ENCODE peak calls at places on chromosome 19, in four cellular contexts. One of them, this sample, is unnamed.

GRCh38 chr19:32862741-32863140 is 6.8 kb downstream of the SLC7A9 start:
- DNase-seq in activated CD8-positive, alpha-beta T cell treated with anti-CD3 and anti-CD28 coated beads, Interleukin-2, amount 10 ng/mL, durations not matched to agents 7 days and 5 days: no peak
- DNase-seq in cortex of kidney: no peak
- DNase-seq in lower leg skin: peak
- DNase-seq in this sample: no peak

GRCh38 chr19:4866595-4867424 is 657 bp downstream of the PLIN3 start:
- DNase-seq in activated CD8-positive, alpha-beta T cell treated with anti-CD3 and anti-CD28 coated beads, Interleukin-2, amount 10 ng/mL, durations not matched to agents 7 days and 5 days: peak
- DNase-seq in cortex of kidney: no peak
- DNase-seq in lower leg skin: peak
- DNase-seq in this sample: peak

GRCh38 chr19:16266586-16266942 is 58.1 kb upstream of the KLF2 start:
- DNase-seq in activated CD8-positive, alpha-beta T cell treated with anti-CD3 and anti-CD28 coated beads, Interleukin-2, amount 10 ng/mL, durations not matched to agents 7 days and 5 days: peak
- DNase-seq in cortex of kidney: no peak
- DNase-seq in lower leg skin: no peak
- DNase-seq in this sample: no peak

GRCh38 chr19:45667620-45668341 is at the start of gene GIPR:
- DNase-seq in activated CD8-positive, alpha-beta T cell treated with anti-CD3 and anti-CD28 coated beads, Interleukin-2, amount 10 ng/mL, durations not matched to agents 7 days and 5 days: peak
- DNase-seq in cortex of kidney: no peak
- DNase-seq in lower leg skin: peak
- DNase-seq in this sample: no peak

GRCh38 chr19:45872095-45872919 is 8.2 kb downstream of the FOXA3 start:
- DNase-seq in activated CD8-positive, alpha-beta T cell treated with anti-CD3 and anti-CD28 coated beads, Interleukin-2, amount 10 ng/mL, durations not matched to agents 7 days and 5 days: no peak
- DNase-seq in cortex of kidney: no peak
- DNase-seq in lower leg skin: no peak
- DNase-seq in this sample: no peak

GRCh38 chr19:35378356-35378755 is 7.5 kb downstream of the GPR42 start:
- DNase-seq in activated CD8-positive, alpha-beta T cell treated with anti-CD3 and anti-CD28 coated beads, Interleukin-2, amount 10 ng/mL, durations not matched to agents 7 days and 5 days: no peak
- DNase-seq in cortex of kidney: no peak
- DNase-seq in lower leg skin: peak
- DNase-seq in this sample: no peak

GRCh38 chr19:51808333-51808986 is 13.5 kb downstream of the FPR3 start:
- DNase-seq in activated CD8-positive, alpha-beta T cell treated with anti-CD3 and anti-CD28 coated beads, Interleukin-2, amount 10 ng/mL, durations not matched to agents 7 days and 5 days: no peak
- DNase-seq in cortex of kidney: no peak
- DNase-seq in lower leg skin: no peak
- DNase-seq in this sample: no peak

GRCh38 chr19:48271531-48272151 is 1.8 kb downstream of the ZNF114 start:
- DNase-seq in activated CD8-positive, alpha-beta T cell treated with anti-CD3 and anti-CD28 coated beads, Interleukin-2, amount 10 ng/mL, durations not matched to agents 7 days and 5 days: peak
- DNase-seq in cortex of kidney: no peak
- DNase-seq in lower leg skin: peak
- DNase-seq in this sample: no peak

GRCh38 chr19:13044160-13044853 is 49.0 kb downstream of the NFIX start:
- DNase-seq in activated CD8-positive, alpha-beta T cell treated with anti-CD3 and anti-CD28 coated beads, Interleukin-2, amount 10 ng/mL, durations not matched to agents 7 days and 5 days: peak
- DNase-seq in cortex of kidney: no peak
- DNase-seq in lower leg skin: no peak
- DNase-seq in this sample: no peak

GRCh38 chr19:13057147-13057572 is 45.5 kb downstream of the LYL1 start:
- DNase-seq in activated CD8-positive, alpha-beta T cell treated with anti-CD3 and anti-CD28 coated beads, Interleukin-2, amount 10 ng/mL, durations not matched to agents 7 days and 5 days: no peak
- DNase-seq in cortex of kidney: no peak
- DNase-seq in lower leg skin: no peak
- DNase-seq in this sample: no peak

GRCh38 chr19:57747472-57747807 is 825 bp downstream of the ZNF776 start:
- DNase-seq in activated CD8-positive, alpha-beta T cell treated with anti-CD3 and anti-CD28 coated beads, Interleukin-2, amount 10 ng/mL, durations not matched to agents 7 days and 5 days: no peak
- DNase-seq in cortex of kidney: no peak
- DNase-seq in lower leg skin: no peak
- DNase-seq in this sample: no peak

GRCh38 chr19:12840091-12841079 is 2.1 kb downstream of the MAST1 start:
- DNase-seq in activated CD8-positive, alpha-beta T cell treated with anti-CD3 and anti-CD28 coated beads, Interleukin-2, amount 10 ng/mL, durations not matched to agents 7 days and 5 days: peak
- DNase-seq in cortex of kidney: no peak
- DNase-seq in lower leg skin: no peak
- DNase-seq in this sample: peak

GRCh38 chr19:40716031-40716654 is 543 bp downstream of the COQ8B start:
- DNase-seq in activated CD8-positive, alpha-beta T cell treated with anti-CD3 and anti-CD28 coated beads, Interleukin-2, amount 10 ng/mL, durations not matched to agents 7 days and 5 days: peak
- DNase-seq in cortex of kidney: no peak
- DNase-seq in lower leg skin: no peak
- DNase-seq in this sample: peak

GRCh38 chr19:15188851-15189250 is 11.9 kb downstream of the NOTCH3 start:
- DNase-seq in activated CD8-positive, alpha-beta T cell treated with anti-CD3 and anti-CD28 coated beads, Interleukin-2, amount 10 ng/mL, durations not matched to agents 7 days and 5 days: no peak
- DNase-seq in cortex of kidney: no peak
- DNase-seq in lower leg skin: no peak
- DNase-seq in this sample: no peak

This sample was measured in H54.